ENCODE peak calls at places on chromosomes 12 and 14, in seven cellular contexts. L, C, V, U, F, J and E are unnamed samples. For H3K79me1, the result is how much of the 10 kb centered on the place peaks cover.

GRCh38 chr12:10720974-10721565 is 2.1 kb downstream of the YBX3 start:
- DNase-seq in L (no peak), C (no peak), V (no peak), U (peak), F (no peak), J (peak), E (no peak)

GRCh38 chr12:90280033-90280432 is 571.4 kb upstream of the ATP2B1 start:
- DNase-seq in L (peak), C (no peak), V (no peak), U (no peak), F (no peak), J (peak), E (no peak)

GRCh38 chr14:105929327-105930081 is 403.1 kb downstream of the TMEM121 start:
- DNase-seq in L (no peak), C (no peak), V (no peak), U (no peak), F (no peak), J (no peak), E (no peak)

GRCh38 chr12:115257791-115258190 is 573.8 kb upstream of the TBX3 start:
- DNase-seq in L (peak), C (no peak), V (no peak), U (no peak), F (no peak), J (peak), E (no peak)

GRCh38 chr12:123905319-123905925 is 67.2 kb downstream of the CCDC92 start:
- DNase-seq in L (peak), C (peak), V (peak), U (peak), F (peak), J (peak), E (peak)

GRCh38 chr14:71923471-71923870 is 8.8 kb upstream of the RGS6 start:
- DNase-seq in L (no peak), C (no peak), V (no peak), U (peak), F (no peak), J (no peak), E (no peak)

GRCh38 chr12:50626026-50626425 is 121.2 kb downstream of the DIP2B start:
- DNase-seq in L (no peak), C (no peak), V (no peak), U (no peak), F (peak), J (no peak), E (peak)

GRCh38 chr12:72390146-72390545 is 118.0 kb downstream of the TRHDE start:
- DNase-seq in L (no peak), C (no peak), V (no peak), U (no peak), F (no peak), J (no peak), E (no peak)

GRCh38 chr12:48765753-48766162 is 23.1 kb downstream of the ADCY6 start:
- DNase-seq in L (peak), C (no peak), V (no peak), U (no peak), F (no peak), J (peak), E (no peak)

GRCh38 chr12:68675098-68675842 is 11.5 kb upstream of the NUP107 start:
- DNase-seq in L (no peak), C (no peak), V (no peak), U (peak), F (no peak), J (peak), E (no peak)

GRCh38 chr14:42192659-42193425 is 586.2 kb downstream of the LRFN5 start:
- DNase-seq in L (peak), C (no peak), V (no peak), U (peak), F (no peak), J (peak), E (peak)

GRCh38 chr12:49847161-49847560 is 4.3 kb upstream of the BCDIN3D start:
- DNase-seq in L (no peak), C (no peak), V (no peak), U (no peak), F (no peak), J (no peak), E (no peak)

GRCh38 chr14:104518659-104519350 is 60.8 kb upstream of the C14orf180 start:
- DNase-seq in L (no peak), C (no peak), V (no peak), U (no peak), F (peak), J (no peak), E (peak)

GRCh38 chr12:5232291-5232690 is 188.6 kb downstream of the KCNA5 start:
- DNase-seq in L (peak), C (no peak), V (no peak), U (no peak), F (no peak), J (no peak), E (no peak)

GRCh38 chr12:45416161-45416560 is 200.3 kb downstream of the ANO6 start:
- DNase-seq in L (no peak), C (no peak), V (no peak), U (no peak), F (no peak), J (no peak), E (no peak)

GRCh38 chr14:100693877-100694578 is 32.7 kb upstream of the DLK1 start:
- DNase-seq in L (no peak), C (no peak), V (no peak), U (no peak), F (no peak), J (no peak), E (no peak)

GRCh38 chr14:24692382-24693352 is 58.7 kb upstream of the GZMB start:
- DNase-seq in L (no peak), C (no peak), V (no peak), U (peak), F (no peak), J (no peak), E (no peak)

GRCh38 chr12:57582440-57582839 is 8.6 kb upstream of the PIP4K2C start:
- DNase-seq in L (no peak), C (no peak), V (no peak), U (no peak), F (no peak), J (no peak), E (no peak)
- H2AK5ac ChIP-seq in L (no peak), C (no peak), V (no peak), U (no peak), F (no peak), J (no peak), E (no peak)

GRCh38 chr14:32727827-32728226 is 210.9 kb upstream of the NPAS3 start:
- DNase-seq in L (no peak), C (no peak), V (no peak), U (no peak), F (no peak), J (no peak), E (no peak)

GRCh38 chr14:32726516-32726915 is 212.2 kb upstream of the NPAS3 start:
- DNase-seq in L (no peak), C (no peak), V (no peak), U (no peak), F (no peak), J (no peak), E (no peak)

GRCh38 chr14:32728526-32728925 is 210.2 kb upstream of the NPAS3 start:
- DNase-seq in L (no peak), C (no peak), V (no peak), U (no peak), F (no peak), J (no peak), E (no peak)

GRCh38 chr14:32728957-32729356 is 209.7 kb upstream of the NPAS3 start:
- DNase-seq in L (no peak), C (no peak), V (peak), U (peak), F (no peak), J (peak), E (no peak)

DNA sequence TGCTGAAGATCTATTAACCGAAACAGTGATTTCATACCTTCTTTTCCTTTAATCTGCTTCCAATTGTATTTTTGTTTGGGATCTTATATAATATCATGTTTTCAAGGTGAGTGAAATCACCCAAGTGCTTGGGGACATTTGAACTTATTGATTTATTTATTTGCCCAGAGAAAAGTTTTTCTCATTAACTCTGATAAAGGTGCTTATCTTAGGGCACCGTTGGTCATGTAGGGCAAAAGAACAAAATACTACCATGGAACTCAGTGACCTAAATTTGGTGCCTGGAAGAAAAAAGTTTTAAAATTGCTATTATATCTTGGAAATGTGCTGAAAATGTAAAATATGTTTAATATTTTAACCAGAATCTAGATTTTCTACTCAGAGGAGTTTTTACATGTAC is 207.4 kb upstream of the NPAS3 start:
- DNase-seq in L (no peak), C (no peak), V (no peak), U (no peak), F (no peak), J (no peak), E (no peak)
- H3K79me1 ChIP-seq in L (under half), C (under half), V (under half), U (under half), F (under half), J (under half), E (under half)

DNA sequence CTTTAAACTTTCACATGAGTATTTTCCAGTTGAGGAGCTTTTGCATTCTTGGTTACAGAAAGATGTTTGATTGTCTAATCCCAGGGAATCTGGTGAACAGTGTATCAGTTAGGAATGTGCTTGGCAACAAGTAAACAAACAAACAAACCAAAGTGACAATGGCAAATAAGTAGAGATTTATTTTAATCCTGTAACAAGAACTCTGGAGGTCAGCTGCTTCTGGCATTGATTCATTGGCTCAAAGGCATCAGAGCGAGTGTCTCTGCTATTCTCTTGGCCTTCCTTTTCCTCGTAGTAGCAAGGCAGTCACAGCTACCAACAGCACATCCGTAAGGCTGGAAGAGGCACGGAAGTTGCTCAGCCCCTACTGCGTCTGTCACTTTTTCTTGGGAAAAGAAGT is 37.2 kb downstream of the CRADD start:
- DNase-seq in L (no peak), C (no peak), V (peak), U (peak), F (no peak), J (peak), E (no peak)
- H3K18ac ChIP-seq in L (no peak), C (no peak), V (no peak), U (no peak), F (no peak), J (no peak), E (no peak)

DNA sequence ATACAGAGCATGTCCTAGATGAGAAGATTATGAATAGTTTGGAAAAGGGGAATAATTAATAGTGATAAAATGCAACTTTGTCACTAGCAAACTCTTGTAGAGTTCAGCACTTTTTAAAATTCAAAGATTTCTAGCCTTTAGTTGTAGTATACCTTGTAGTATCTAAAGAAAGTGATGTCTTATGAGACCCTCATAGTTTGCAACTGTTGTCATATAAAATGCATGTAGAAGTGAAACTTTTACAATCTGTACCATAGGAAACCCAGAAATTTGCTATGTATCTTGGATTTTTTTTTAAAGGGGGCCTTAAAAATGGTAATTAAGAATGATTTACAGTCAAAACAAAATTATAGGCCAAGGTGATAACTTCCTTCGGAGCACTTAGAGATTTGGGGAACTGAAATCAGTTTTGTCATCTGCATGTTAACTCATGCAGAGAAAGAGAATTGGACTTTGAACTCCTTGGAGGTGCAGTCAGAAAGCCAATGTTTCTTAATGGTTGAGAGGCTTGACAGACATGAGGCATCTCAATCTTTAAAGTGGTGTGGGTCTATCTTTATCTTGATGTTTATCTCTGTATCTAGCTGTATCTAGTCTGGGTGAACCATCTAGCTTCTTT is 1.3 kb downstream of the LRRK2 start:
- DNase-seq in L (no peak), C (no peak), V (no peak), U (no peak), F (no peak), J (no peak), E (no peak)
- H2AK5ac ChIP-seq in L (no peak), C (no peak), V (no peak), U (no peak), F (no peak), J (no peak), E (no peak)

DNA sequence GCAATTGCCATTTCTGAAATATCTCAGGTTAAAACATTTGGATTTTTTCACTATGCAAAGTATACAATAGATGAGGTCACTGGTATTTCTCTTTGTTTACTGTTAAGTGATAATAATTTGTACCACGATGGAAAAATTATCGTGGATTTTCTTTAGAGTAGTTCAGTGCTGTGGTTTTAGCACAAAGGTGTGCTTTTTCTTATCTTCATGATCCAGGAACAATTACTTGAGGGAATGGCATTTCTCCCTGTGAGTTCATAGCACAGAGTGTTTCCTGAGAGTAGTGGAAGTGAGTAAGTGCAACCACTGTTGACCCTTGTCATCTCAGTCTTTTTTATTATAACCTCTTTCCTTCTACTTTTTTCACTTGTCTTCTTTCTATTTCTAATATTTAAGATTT is 86.8 kb downstream of the FGD4 start:
- DNase-seq in L (no peak), C (no peak), V (no peak), U (peak), F (no peak), J (no peak), E (peak)
- H3K79me1 ChIP-seq in L (under half), C (under half), V (under half), U (under half), F (under half), J (under half), E (under half)

GRCh38 chr12:65968889-65969509 is 144.7 kb downstream of the HMGA2 start:
- DNase-seq in L (no peak), C (no peak), V (no peak), U (no peak), F (no peak), J (no peak), E (no peak)

GRCh38 chr12:65967696-65968095 is 143.4 kb downstream of the HMGA2 start:
- DNase-seq in L (no peak), C (no peak), V (no peak), U (no peak), F (no peak), J (no peak), E (no peak)

GRCh38 chr12:65968359-65968758 is 144.1 kb downstream of the HMGA2 start:
- DNase-seq in L (no peak), C (no peak), V (no peak), U (no peak), F (no peak), J (no peak), E (no peak)

GRCh38 chr12:65965358-65965757 is 141.1 kb downstream of the HMGA2 start:
- DNase-seq in L (peak), C (no peak), V (no peak), U (no peak), F (no peak), J (no peak), E (no peak)

DNA sequence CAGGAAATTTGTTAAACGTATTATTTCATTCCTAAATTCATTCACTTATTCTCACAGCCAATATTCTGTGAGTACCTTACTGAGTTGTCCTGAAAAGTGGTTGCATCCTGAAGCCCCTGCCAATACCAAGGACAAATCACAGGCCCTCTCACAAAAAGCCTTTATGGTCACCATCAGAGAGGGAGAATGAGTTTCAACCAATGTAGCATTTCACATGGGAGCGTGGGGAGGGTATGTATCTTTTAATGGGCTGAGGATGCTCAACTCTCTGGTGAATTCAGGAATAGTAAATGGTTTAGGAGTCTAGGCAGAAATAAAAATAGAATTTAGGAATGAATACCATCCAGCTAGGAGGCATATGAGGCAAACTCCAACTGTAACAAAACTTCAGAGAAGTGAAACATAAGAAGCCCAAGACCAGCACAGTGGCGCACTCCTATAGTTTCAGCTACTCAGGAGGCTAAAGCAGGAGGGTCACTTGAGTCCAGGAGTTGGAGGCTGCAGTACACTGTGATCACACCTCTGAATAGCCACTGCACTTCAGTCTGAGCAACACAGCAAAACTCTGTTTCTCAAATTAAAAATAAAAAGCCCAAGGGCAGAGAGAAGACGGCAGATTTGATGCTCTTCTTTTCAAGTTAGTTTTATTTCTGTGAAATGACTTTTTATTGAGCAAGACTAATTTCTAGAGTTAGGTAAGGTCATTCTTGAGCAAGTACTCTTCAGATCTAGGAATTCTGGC is 142.7 kb downstream of the HMGA2 start:
- DNase-seq in L (no peak), C (no peak), V (no peak), U (no peak), F (no peak), J (no peak), E (no peak)
- H3K18ac ChIP-seq in L (no peak), C (no peak), V (no peak), U (no peak), F (no peak), J (no peak), E (no peak)

GRCh38 chr14:83958359-83958758 is 1571.6 kb upstream of the FLRT2 start:
- DNase-seq in L (no peak), C (no peak), V (no peak), U (peak), F (no peak), J (no peak), E (peak)
- H2AK5ac ChIP-seq in L (no peak), C (no peak), V (no peak), U (no peak), F (no peak), J (no peak), E (no peak)